ENCODE peak calls at places on chromosome 20, in four cellular contexts. S, W, H and G are unnamed samples.
A peak's percentile ranks its signal among the peaks of the same experiment; 100 is the strongest.

GRCh38 chr20:52975024-52975732 is 3.0 kb downstream of the TSHZ2 start:
- DNase-seq in S (no peak), W (no peak), H (no peak), G (no peak)

GRCh38 chr20:25020345-25020744 is 27.8 kb upstream of the APMAP start:
- DNase-seq in S (no peak), W (no peak), H (no peak), G (no peak)

GRCh38 chr20:3307078-3307477 is 68.1 kb upstream of the SLC4A11 start:
- DNase-seq in S (no peak), W (no peak), H (no peak), G (no peak)

GRCh38 chr20:47818996-47819609 is 33.8 kb upstream of the SULF2 start:
- DNase-seq in S (no peak), W (no peak), H (no peak), G (no peak)

GRCh38 chr20:35823937-35824336 is 52.1 kb downstream of the PHF20 start:
- DNase-seq in S (no peak), W (no peak), H (no peak), G (no peak)

GRCh38 chr20:19026901-19027644 is 185.4 kb upstream of the SLC24A3 start:
- DNase-seq in S (peak; percentile 15), W (peak; percentile 59), H (no peak), G (no peak)

GRCh38 chr20:22511943-22512910 is 72.1 kb downstream of the FOXA2 start:
- DNase-seq in S (peak; percentile 99), W (no peak), H (peak; percentile 65), G (no peak)

GRCh38 chr20:49850463-49851233 is 38.0 kb downstream of the SLC9A8 start:
- DNase-seq in S (no peak), W (no peak), H (no peak), G (no peak)

GRCh38 chr20:62201173-62202082 is 18.6 kb downstream of the MTG2 start:
- DNase-seq in S (no peak), W (no peak), H (no peak), G (no peak)

GRCh38 chr20:37615507-37616425 is 78.1 kb upstream of the CTNNBL1 start:
- DNase-seq in S (peak; percentile 62), W (peak; percentile 79), H (peak; percentile 65), G (peak; percentile 71)

GRCh38 chr20:23152308-23152892 is 66.3 kb upstream of the CD93 start:
- DNase-seq in S (peak; percentile 90), W (peak; percentile 27), H (peak; percentile 88), G (no peak)

GRCh38 chr20:43460830-43461200 is 3.1 kb downstream of the SRSF6 start:
- DNase-seq in S (no peak), W (no peak), H (no peak), G (no peak)

GRCh38 chr20:49674383-49675352 is 39.0 kb downstream of the B4GALT5 start:
- DNase-seq in S (peak; percentile 98), W (no peak), H (no peak), G (peak; percentile 85)

GRCh38 chr20:31740208-31740607 is 1.1 kb downstream of the TPX2 start:
- DNase-seq in S (no peak), W (no peak), H (peak; percentile 43), G (no peak)

GRCh38 chr20:46089076-46089337 is 755 bp downstream of the NCOA5 start:
- DNase-seq in S (peak; percentile 15), W (no peak), H (no peak), G (no peak)

GRCh38 chr20:61817061-61817460 is 248.6 kb downstream of the TAF4 start:
- DNase-seq in S (no peak), W (no peak), H (no peak), G (no peak)

GRCh38 chr20:20699144-20699543 is 13.3 kb downstream of the RALGAPA2 start:
- DNase-seq in S (peak; percentile 95), W (no peak), H (no peak), G (peak; percentile 40)

DNA sequence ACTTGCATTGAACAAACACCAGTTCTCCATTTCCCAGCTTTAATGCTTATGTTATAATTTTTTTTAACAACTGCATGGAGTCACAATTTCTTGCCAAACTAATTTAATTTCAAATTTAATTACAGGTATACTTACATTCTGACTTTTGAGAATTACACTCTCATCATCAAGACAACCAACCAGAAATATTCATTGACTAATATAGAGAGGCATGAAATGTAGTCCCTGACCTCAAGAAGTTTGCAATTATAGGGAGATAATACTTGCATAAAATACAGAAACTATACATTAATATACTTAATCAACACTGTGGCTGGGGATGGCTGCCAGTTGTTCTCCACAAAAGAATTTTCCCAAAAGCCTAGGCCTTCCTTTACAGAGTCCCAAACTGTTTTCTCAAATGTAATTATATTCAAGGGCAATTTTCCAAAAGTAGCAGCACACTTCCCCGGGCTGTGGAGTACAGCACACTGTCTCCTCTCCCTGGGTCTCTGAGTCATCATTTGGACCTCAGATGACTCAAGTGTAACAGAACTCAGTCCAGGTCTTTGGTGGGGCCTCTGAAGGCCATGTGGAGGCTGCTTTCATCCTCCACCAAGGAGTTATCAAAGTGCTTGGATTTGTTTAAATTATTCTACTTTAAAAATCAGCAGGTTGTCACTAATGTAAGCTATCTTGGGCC is 114.1 kb downstream of the KIF16B start:
- DNase-seq in S (no peak), W (no peak), H (peak; percentile 11), G (peak; percentile 42)
- TF ChIP-seq JUN in S (no peak), W (no peak), H (no peak), G (no peak)

GRCh38 chr20:1535420-1536175 is 21.9 kb downstream of the SIRPD start:
- DNase-seq in S (no peak), W (no peak), H (no peak), G (no peak)

GRCh38 chr20:1528811-1529210 is 28.7 kb downstream of the SIRPD start:
- DNase-seq in S (no peak), W (no peak), H (no peak), G (no peak)

GRCh38 chr20:1537731-1538058 is 19.8 kb downstream of the SIRPD start:
- DNase-seq in S (no peak), W (no peak), H (no peak), G (no peak)

GRCh38 chr20:1536893-1537730 is 20.4 kb downstream of the SIRPD start:
- DNase-seq in S (no peak), W (no peak), H (no peak), G (no peak)

GRCh38 chr20:1533059-1533458 is 24.4 kb downstream of the SIRPD start:
- DNase-seq in S (no peak), W (no peak), H (no peak), G (no peak)
- TF ChIP-seq RNF2 in S (no peak), W (no peak), H (no peak), G (no peak)

GRCh38 chr20:57440678-57441509 is 49.7 kb downstream of the RBM38 start:
- DNase-seq in S (no peak), W (no peak), H (no peak), G (no peak)
- H3K27ac ChIP-seq in S (no peak overlapping the region), W (peak overlapping the region; percentile 47), H (no peak overlapping the region), G (no peak overlapping the region)

GRCh38 chr20:14384411-14384810 is 47.0 kb upstream of the FLRT3 start:
- DNase-seq in S (no peak), W (no peak), H (no peak), G (no peak)
- TF ChIP-seq JUN in S (no peak), W (no peak), H (no peak), G (no peak)

GRCh38 chr20:1373614-1374013 is 19.2 kb downstream of the FKBP1A start:
- DNase-seq in S (no peak), W (peak; percentile 6), H (no peak), G (no peak)
- TF ChIP-seq RNF2 in S (no peak), W (no peak), H (no peak), G (no peak)